ENCODE peak calls at places on chromosomes 13 and 19, in seven cellular contexts. M, E, F, K, L, P and Q are unnamed samples.

GRCh38 chr19:5321851-5322681 is 18.5 kb downstream of the PTPRS start:
- DNase-seq in F (no peak), K (no peak), E (no peak), M (no peak), P (no peak), L (no peak), Q (no peak)

GRCh38 chr13:94620286-94620896 is 18.7 kb downstream of the GPR180 start:
- DNase-seq in K (no peak), P (no peak), L (no peak), M (peak; percentile 9), F (peak; percentile 49), E (peak; percentile 64), Q (peak; percentile 56)

GRCh38 chr19:38409631-38410133 is 6.8 kb downstream of the FAM98C start:
- DNase-seq in E (no peak), P (no peak), K (no peak), F (peak; percentile 28), L (no peak), M (no peak), Q (no peak)

GRCh38 chr13:87084192-87084591 is 587.0 kb upstream of the SLITRK5 start:
- DNase-seq in M (no peak), K (no peak), F (no peak), E (no peak), P (no peak), L (no peak), Q (peak; percentile 23)

GRCh38 chr19:58557253-58558065 is 952 bp downstream of the UBE2M start:
- DNase-seq in M (no peak), E (no peak), F (no peak), K (no peak), P (no peak), L (no peak), Q (no peak)

GRCh38 chr13:66659291-66660012 is 570.7 kb downstream of the PCDH9 start:
- DNase-seq in E (no peak), M (no peak), K (no peak), L (no peak), F (peak; percentile 46), P (no peak), Q (peak; percentile 26)

GRCh38 chr19:35436477-35437141 is 11.4 kb upstream of the FFAR2 start:
- DNase-seq in F (peak; percentile 84), L (no peak), M (no peak), E (peak; percentile 21), K (no peak), P (no peak), Q (peak; percentile 76)

GRCh38 chr13:22092791-22093545 is 422.1 kb downstream of the FGF9 start:
- DNase-seq in L (no peak), E (no peak), K (no peak), F (peak; percentile 17), M (no peak), P (no peak), Q (no peak)

GRCh38 chr19:51460164-51460992 is 2.1 kb upstream of the SIGLEC8 start:
- DNase-seq in F (no peak), L (peak; percentile 51), K (no peak), E (no peak), P (no peak), M (no peak), Q (no peak)

GRCh38 chr19:47860602-47861297 is 1.7 kb downstream of the TPRX2 start:
- DNase-seq in F (no peak), L (no peak), P (no peak), E (no peak), K (peak; percentile 56), M (no peak), Q (no peak)

GRCh38 chr13:112752711-112753541 is 63.1 kb downstream of the ATP11A start:
- DNase-seq in E (no peak), L (no peak), P (no peak), K (no peak), M (no peak), F (peak; percentile 30), Q (no peak)

GRCh38 chr19:11025006-11025405 is 64.2 kb downstream of the SMARCA4 start:
- DNase-seq in M (no peak), K (no peak), P (no peak), L (no peak), F (no peak), E (no peak), Q (no peak)

GRCh38 chr19:47305309-47305751 is 4.3 kb upstream of the C5AR1 start:
- DNase-seq in P (peak; percentile 42), F (peak; percentile 73), E (peak; percentile 32), K (peak; percentile 81), L (peak; percentile 90), M (peak; percentile 39), Q (peak; percentile 88)

GRCh38 chr13:18212873-18213272 is 968.8 kb downstream of the TUBA3C start:
- DNase-seq in F (no peak), E (no peak), P (no peak), M (no peak), L (no peak), K (no peak), Q (no peak)

GRCh38 chr13:39600766-39601165 is 2.2 kb downstream of the LHFPL6 start:
- DNase-seq in E (no peak), K (no peak), M (no peak), P (no peak), F (no peak), L (peak; percentile 72), Q (no peak)

GRCh38 chr13:99370476-99371272 is 63.5 kb upstream of the GPR183 start:
- DNase-seq in K (no peak), P (no peak), F (no peak), E (peak; percentile 30), L (peak; percentile 15), M (peak; percentile 20), Q (peak; percentile 1)